ENCODE peak calls at places on chromosomes 12 and 14, in four cellular contexts. One of them, this sample, is unnamed.
A peak's percentile ranks its signal among the peaks of the same experiment; 100 is the strongest.

GRCh38 chr12:104653730-104654328 is 197.1 kb downstream of the CHST11 start:
- DNase-seq in AG04450: no peak
- DNase-seq in GM12865: peak; percentile 51
- DNase-seq in tibial artery: no peak
- DNase-seq in this sample: no peak

GRCh38 chr12:55899035-55899434 is 28.7 kb downstream of the PYM1 start:
- DNase-seq in AG04450: no peak
- DNase-seq in GM12865: no peak
- DNase-seq in tibial artery: no peak
- DNase-seq in this sample: peak; percentile 18

GRCh38 chr12:119669744-119670472 is 2.0 kb downstream of the PRKAB1 start:
- DNase-seq in AG04450: no peak
- DNase-seq in GM12865: no peak
- DNase-seq in tibial artery: no peak
- DNase-seq in this sample: peak; percentile 79

GRCh38 chr12:76043377-76043776 is 11.8 kb upstream of the PHLDA1 start:
- DNase-seq in AG04450: no peak
- DNase-seq in GM12865: no peak
- DNase-seq in tibial artery: no peak
- DNase-seq in this sample: no peak

GRCh38 chr14:74062809-74063150 is 21.5 kb downstream of the ALDH6A1 start:
- DNase-seq in AG04450: no peak
- DNase-seq in GM12865: no peak
- DNase-seq in tibial artery: no peak
- DNase-seq in this sample: no peak

GRCh38 chr14:80465541-80466220 is 254.4 kb upstream of the DIO2 start:
- DNase-seq in AG04450: no peak
- DNase-seq in GM12865: no peak
- DNase-seq in tibial artery: no peak
- DNase-seq in this sample: no peak

GRCh38 chr12:125983094-125983783 is 918.0 kb downstream of the AACS start:
- DNase-seq in AG04450: no peak
- DNase-seq in GM12865: no peak
- DNase-seq in tibial artery: no peak
- DNase-seq in this sample: peak; percentile 13

GRCh38 chr14:32244404-32244803 is 41.3 kb upstream of the RNU6-8 start:
- DNase-seq in AG04450: no peak
- DNase-seq in GM12865: peak; percentile 18
- DNase-seq in tibial artery: no peak
- DNase-seq in this sample: no peak

GRCh38 chr12:77767756-77768343 is 62.8 kb upstream of the NAV3 start:
- DNase-seq in AG04450: no peak
- DNase-seq in GM12865: no peak
- DNase-seq in tibial artery: no peak
- DNase-seq in this sample: no peak

GRCh38 chr14:33755358-33755757 is 195.5 kb downstream of the EGLN3 start:
- DNase-seq in AG04450: no peak
- DNase-seq in GM12865: no peak
- DNase-seq in tibial artery: no peak
- DNase-seq in this sample: no peak

GRCh38 chr12:127107744-127108143 is 1159.2 kb upstream of the TMEM132C start:
- DNase-seq in AG04450: no peak
- DNase-seq in GM12865: peak; percentile 18
- DNase-seq in tibial artery: no peak
- DNase-seq in this sample: no peak

GRCh38 chr12:20711846-20712245 is 16.7 kb downstream of the SLCO1C1 start:
- DNase-seq in AG04450: no peak
- DNase-seq in GM12865: no peak
- DNase-seq in tibial artery: no peak
- DNase-seq in this sample: no peak

GRCh38 chr14:68412505-68413496 is 380.1 kb downstream of the ZFP36L1 start:
- DNase-seq in AG04450: no peak
- DNase-seq in GM12865: no peak
- DNase-seq in tibial artery: no peak
- DNase-seq in this sample: no peak

GRCh38 chr14:65054471-65055085 is 47.7 kb downstream of the MAX start:
- DNase-seq in AG04450: no peak
- DNase-seq in GM12865: no peak
- DNase-seq in tibial artery: no peak
- DNase-seq in this sample: no peak
- TF ChIP-seq CTCF in AG04450: no peak
- TF ChIP-seq CTCF in GM12865: no peak
- TF ChIP-seq CTCF in tibial artery: no peak
- TF ChIP-seq CTCF in this sample: no peak

DNA sequence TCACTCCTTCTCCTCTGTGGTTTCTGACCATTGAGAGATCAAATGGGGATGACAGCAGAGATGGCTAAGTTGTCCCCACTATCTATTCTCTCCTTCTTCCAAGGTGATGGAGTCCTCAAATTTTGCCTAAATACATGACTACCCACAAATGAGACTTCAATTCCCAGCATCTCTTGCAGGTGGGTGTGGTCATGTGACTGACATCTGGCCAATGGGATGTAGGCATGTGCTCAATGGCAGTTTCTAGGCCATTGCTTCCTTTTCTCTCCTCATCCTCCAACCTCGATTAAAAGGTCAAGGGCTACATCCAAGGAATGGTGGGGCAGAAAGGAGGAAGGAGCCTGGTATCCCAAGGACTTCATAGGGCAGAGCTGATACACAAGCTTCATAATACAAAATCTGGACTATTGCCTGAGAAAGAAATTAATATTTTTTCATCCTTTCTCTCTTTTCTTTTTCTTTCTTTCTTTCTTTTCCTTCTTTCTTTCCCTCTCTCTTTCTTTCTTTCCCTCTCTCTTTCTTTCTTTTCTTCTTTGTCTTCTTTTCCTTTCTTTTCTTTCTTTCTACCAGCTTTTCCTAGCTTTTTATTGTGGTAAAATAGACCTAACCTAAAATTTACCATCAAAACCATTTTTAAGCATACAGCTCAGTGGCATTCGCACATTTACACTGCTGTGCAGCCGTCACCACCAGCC is 100.9 kb upstream of the PRB2 start:
- DNase-seq in AG04450: no peak
- DNase-seq in GM12865: no peak
- DNase-seq in tibial artery: no peak
- DNase-seq in this sample: no peak
- H3K4me3 ChIP-seq in AG04450: no peak overlapping the region
- H3K4me3 ChIP-seq in GM12865: no peak overlapping the region
- H3K4me3 ChIP-seq in tibial artery: no peak overlapping the region
- H3K4me3 ChIP-seq in this sample: no peak overlapping the region

GRCh38 chr12:109896188-109896587 is 3.9 kb upstream of the TCHP start:
- DNase-seq in AG04450: no peak
- DNase-seq in GM12865: no peak
- DNase-seq in tibial artery: no peak
- DNase-seq in this sample: no peak

GRCh38 chr12:109897029-109897428 is 3.0 kb upstream of the TCHP start:
- DNase-seq in AG04450: no peak
- DNase-seq in GM12865: no peak
- DNase-seq in tibial artery: no peak
- DNase-seq in this sample: no peak

GRCh38 chr12:109893250-109893995 is 6.7 kb upstream of the TCHP start:
- DNase-seq in AG04450: no peak
- DNase-seq in GM12865: peak; percentile 55
- DNase-seq in tibial artery: no peak
- DNase-seq in this sample: no peak

GRCh38 chr12:109892748-109893147 is 7.3 kb upstream of the TCHP start:
- DNase-seq in AG04450: no peak
- DNase-seq in GM12865: peak; percentile 90
- DNase-seq in tibial artery: no peak
- DNase-seq in this sample: no peak

GRCh38 chr12:109894939-109895338 is 5.1 kb upstream of the TCHP start:
- DNase-seq in AG04450: no peak
- DNase-seq in GM12865: no peak
- DNase-seq in tibial artery: no peak
- DNase-seq in this sample: no peak
- TF ChIP-seq CTCF in AG04450: no peak
- TF ChIP-seq CTCF in GM12865: no peak
- TF ChIP-seq CTCF in tibial artery: no peak
- TF ChIP-seq CTCF in this sample: no peak

DNA sequence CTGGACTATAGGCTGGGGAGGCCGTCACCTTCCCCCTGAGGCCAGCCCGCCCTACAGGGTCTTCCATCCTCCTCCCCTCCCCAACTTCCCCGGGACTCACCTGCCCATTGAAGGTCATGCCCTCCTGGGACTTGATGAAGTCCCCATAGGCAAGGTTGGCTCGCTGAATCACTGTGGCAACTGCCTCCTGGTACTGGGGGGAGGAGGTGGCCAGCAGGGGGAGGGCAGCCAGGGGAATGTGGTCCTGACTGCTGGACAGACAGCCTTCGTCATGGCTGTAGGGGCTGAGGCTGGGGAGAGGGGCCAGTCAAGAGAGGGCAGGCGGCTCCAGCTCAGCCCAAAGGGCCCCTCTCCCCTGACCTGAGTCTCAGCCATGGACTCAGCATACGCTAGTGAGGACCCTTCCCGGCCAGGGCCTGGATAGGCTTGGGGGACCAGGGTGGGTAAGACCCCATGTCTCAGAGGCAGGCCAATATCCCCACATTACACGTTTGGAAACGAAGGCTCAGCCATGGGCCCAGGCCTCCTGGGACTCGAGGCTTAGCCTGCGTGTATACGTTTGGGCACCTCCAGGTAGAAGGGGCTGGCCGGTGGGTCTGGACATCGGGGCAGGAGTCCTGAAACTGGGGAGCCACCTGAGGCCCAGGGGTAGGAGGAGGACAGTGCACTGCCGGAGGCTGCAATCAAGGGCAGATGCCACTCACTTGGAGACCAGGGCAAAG is 16.3 kb downstream of the ARL6IP4 start:
- DNase-seq in AG04450: no peak
- DNase-seq in GM12865: no peak
- DNase-seq in tibial artery: no peak
- DNase-seq in this sample: no peak
- H3K4me3 ChIP-seq in AG04450: no peak overlapping the region
- H3K4me3 ChIP-seq in GM12865: no peak overlapping the region
- H3K4me3 ChIP-seq in tibial artery: no peak overlapping the region
- H3K4me3 ChIP-seq in this sample: no peak overlapping the region

GRCh38 chr12:112261559-112261958 is 120.7 kb downstream of the HECTD4 start:
- DNase-seq in AG04450: no peak
- DNase-seq in GM12865: no peak
- DNase-seq in tibial artery: no peak
- DNase-seq in this sample: no peak
- TF ChIP-seq CTCF in AG04450: peak; percentile 43
- TF ChIP-seq CTCF in GM12865: no peak
- TF ChIP-seq CTCF in tibial artery: no peak
- TF ChIP-seq CTCF in this sample: peak; percentile 43

DNA sequence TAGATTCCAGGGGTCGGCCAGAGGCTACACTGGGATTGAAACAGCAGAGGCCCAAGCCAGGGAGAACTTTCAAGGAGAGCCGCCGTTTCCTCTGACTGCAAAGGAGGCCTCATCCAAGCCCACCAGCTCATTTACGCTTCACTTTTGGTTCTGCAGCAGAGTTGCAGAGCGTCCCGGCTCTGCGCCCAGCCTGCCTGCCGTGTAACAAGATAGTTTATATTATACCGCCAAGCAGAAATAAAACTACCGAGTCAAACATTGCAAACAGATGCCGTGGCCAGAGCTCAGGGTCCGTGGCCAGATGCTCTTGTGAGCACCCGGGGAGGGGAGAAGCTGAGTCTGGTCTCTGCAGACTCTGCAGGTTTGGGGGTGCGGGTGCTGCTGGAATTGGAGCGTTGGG is 60.7 kb upstream of the TBX3 start:
- DNase-seq in AG04450: peak; percentile 84
- DNase-seq in GM12865: no peak
- DNase-seq in tibial artery: no peak
- DNase-seq in this sample: no peak
- H3K4me3 ChIP-seq in AG04450: peak overlapping the region; percentile 23
- H3K4me3 ChIP-seq in GM12865: no peak overlapping the region
- H3K4me3 ChIP-seq in tibial artery: no peak overlapping the region
- H3K4me3 ChIP-seq in this sample: no peak overlapping the region

GRCh38 chr14:35944847-35945246 is 118.7 kb downstream of the BRMS1L start:
- DNase-seq in AG04450: no peak
- DNase-seq in GM12865: peak; percentile 50
- DNase-seq in tibial artery: no peak
- DNase-seq in this sample: no peak
- TF ChIP-seq CTCF in AG04450: no peak
- TF ChIP-seq CTCF in GM12865: peak; percentile 39
- TF ChIP-seq CTCF in tibial artery: no peak
- TF ChIP-seq CTCF in this sample: peak; percentile 48

DNA sequence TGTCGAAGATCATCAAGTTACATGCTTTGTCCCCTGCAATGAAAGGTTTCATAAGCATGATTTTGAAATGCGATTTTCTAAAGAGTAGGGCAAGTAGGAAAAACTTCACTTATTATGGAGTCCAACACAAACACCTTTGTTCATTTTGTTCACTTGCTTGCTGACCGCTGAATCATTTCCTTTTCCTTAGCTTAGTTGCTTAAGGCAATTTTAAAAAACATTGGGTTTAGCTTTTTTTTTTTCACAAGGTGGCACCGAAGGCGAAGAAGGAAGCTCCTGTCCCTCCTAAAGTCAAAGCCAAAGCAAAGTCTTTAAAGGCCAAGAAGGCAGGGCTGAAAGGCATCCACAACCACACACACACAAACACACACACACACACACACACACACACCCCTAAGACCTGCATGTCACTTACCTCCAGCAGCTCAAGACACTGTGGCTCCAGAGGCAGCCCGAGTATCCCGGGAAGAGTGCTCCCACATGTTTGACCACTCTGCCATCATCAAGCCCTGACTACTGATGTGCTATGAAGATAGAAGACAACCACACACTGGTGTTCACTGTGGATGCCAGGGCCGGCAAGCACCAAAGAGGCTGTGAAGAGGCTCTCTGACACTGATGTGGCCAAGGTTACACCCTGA is 11.4 kb downstream of the MANSC1 start:
- DNase-seq in AG04450: no peak
- DNase-seq in GM12865: no peak
- DNase-seq in tibial artery: no peak
- DNase-seq in this sample: no peak
- H3K4me3 ChIP-seq in AG04450: no peak overlapping the region
- H3K4me3 ChIP-seq in GM12865: no peak overlapping the region
- H3K4me3 ChIP-seq in tibial artery: no peak overlapping the region
- H3K4me3 ChIP-seq in this sample: no peak overlapping the region